ENCODE peak calls at places on chromosomes 1 and 21, in seven cellular contexts. K, M, B, Z, T, V and S are unnamed samples. For H3K4me1, the result is how much of the 10 kb centered on the place peaks cover.

GRCh38 chr1:222454782-222455181 is 93.1 kb downstream of the HHIPL2 start:
- DNase-seq in Z (no peak), K (no peak), T (peak), M (no peak), V (no peak), B (no peak), S (peak)

GRCh38 chr1:26418865-26419349 is 8.3 kb downstream of the LIN28A start:
- DNase-seq in K (no peak), B (no peak), V (no peak), Z (no peak), T (no peak), M (no peak), S (no peak)

GRCh38 chr21:35171385-35171784 is 122.3 kb upstream of the RUNX1 start:
- DNase-seq in B (no peak), T (no peak), K (no peak), Z (no peak), M (no peak), V (no peak), S (no peak)

GRCh38 chr21:14562959-14563358 is 16.8 kb upstream of the SAMSN1 start:
- DNase-seq in B (no peak), Z (no peak), M (no peak), T (no peak), K (no peak), V (no peak), S (no peak)

GRCh38 chr21:21137986-21138385 is 139.8 kb downstream of the NCAM2 start:
- DNase-seq in V (no peak), Z (no peak), T (no peak), M (no peak), K (no peak), B (no peak), S (no peak)

GRCh38 chr1:31984419-31985347 is 29.0 kb upstream of the KHDRBS1 start:
- DNase-seq in B (no peak), Z (no peak), V (no peak), T (no peak), M (no peak), K (no peak), S (no peak)

GRCh38 chr1:6027591-6027990 is 18.1 kb upstream of the KCNAB2 start:
- DNase-seq in Z (no peak), K (no peak), B (no peak), T (no peak), M (no peak), V (no peak), S (no peak)

GRCh38 chr1:78834201-78834741 is 172.3 kb downstream of the ADGRL4 start:
- DNase-seq in T (no peak), M (no peak), Z (no peak), K (no peak), V (no peak), B (no peak), S (no peak)

GRCh38 chr1:157993179-157994080 is at the start of gene KIRREL1:
- DNase-seq in V (peak), K (no peak), T (peak), Z (peak), M (no peak), B (peak), S (no peak)

GRCh38 chr1:162937721-162938395 is 76.9 kb upstream of the CCDC190 start:
- DNase-seq in Z (no peak), T (no peak), V (no peak), M (no peak), B (no peak), K (no peak), S (no peak)

GRCh38 chr1:31243451-31244286 is 4.0 kb upstream of the NKAIN1 start:
- DNase-seq in Z (no peak), K (no peak), T (no peak), M (no peak), B (no peak), V (no peak), S (peak)

GRCh38 chr1:24119489-24119858 is 7.5 kb upstream of the MYOM3 start:
- DNase-seq in V (no peak), B (no peak), T (no peak), K (no peak), Z (no peak), M (no peak), S (no peak)

GRCh38 chr1:37267111-37267835 is 207.1 kb upstream of the ZC3H12A start:
- DNase-seq in M (no peak), T (no peak), B (no peak), Z (peak), V (no peak), K (no peak), S (no peak)

GRCh38 chr1:209527372-209527771 is 56.1 kb upstream of the CAMK1G start:
- DNase-seq in M (no peak), Z (no peak), V (no peak), T (no peak), K (no peak), B (no peak), S (no peak)

GRCh38 chr1:58611986-58612385 is 34.9 kb upstream of the TACSTD2 start:
- DNase-seq in T (no peak), Z (no peak), B (no peak), K (no peak), V (no peak), M (no peak), S (no peak)

GRCh38 chr1:67827688-67828087 is 5.6 kb downstream of the GNG12 start:
- DNase-seq in T (no peak), Z (no peak), K (no peak), M (no peak), V (no peak), B (no peak), S (no peak)

GRCh38 chr1:234611153-234611798 is 1.3 kb upstream of the IRF2BP2 start:
- DNase-seq in T (no peak), Z (no peak), B (no peak), V (no peak), K (peak), M (no peak), S (no peak)

DNA sequence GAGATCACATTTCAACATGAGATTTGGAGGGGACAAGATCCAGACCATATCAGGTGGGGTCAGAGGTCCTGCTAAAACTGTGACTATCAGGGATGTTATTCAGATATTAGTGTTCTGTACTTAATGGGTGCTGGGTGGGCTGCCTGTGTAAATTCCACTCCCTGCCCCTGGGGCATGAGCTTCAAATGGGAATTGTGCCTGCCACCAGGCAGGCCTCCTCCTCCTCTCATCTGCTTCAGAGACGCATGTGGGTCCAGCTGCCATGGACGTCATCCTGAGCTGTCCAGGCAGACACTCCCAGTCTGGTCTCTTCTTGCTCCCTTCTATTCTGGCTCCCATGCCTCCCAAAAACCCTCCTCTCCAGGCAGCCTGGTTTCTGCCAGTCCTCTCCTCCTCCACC is 10.4 kb downstream of the QSOX1 start:
- DNase-seq in V (no peak), B (no peak), M (no peak), T (no peak), K (no peak), Z (peak), S (no peak)
- H3K4me1 ChIP-seq in V (under half), B (under half), M (under half), T (under half), K (under half), Z (under half), S (under half)

GRCh38 chr1:166020229-166020628 is 146.6 kb downstream of the FAM78B start:
- DNase-seq in K (no peak), T (no peak), B (no peak), Z (no peak), M (no peak), V (no peak), S (no peak)
- H3K27ac ChIP-seq in K (no peak), T (no peak), B (no peak), Z (no peak), M (no peak), V (no peak), S (no peak)

GRCh38 chr1:206729507-206729906 is 41.1 kb upstream of the IL19 start:
- DNase-seq in Z (peak), M (no peak), K (no peak), B (no peak), T (no peak), V (no peak), S (no peak)
- H3K4me1 ChIP-seq in Z (under half), M (under half), K (under half), B (under half), T (under half), V (under half), S (under half)

GRCh38 chr1:63622847-63623566 is 29.8 kb downstream of the PGM1 start:
- DNase-seq in V (no peak), B (no peak), Z (no peak), K (no peak), T (no peak), M (no peak), S (peak)

GRCh38 chr1:63619558-63619957 is 26.3 kb downstream of the PGM1 start:
- DNase-seq in M (no peak), V (no peak), T (no peak), K (no peak), B (no peak), Z (no peak), S (no peak)

GRCh38 chr1:63621698-63622097 is 28.5 kb downstream of the PGM1 start:
- DNase-seq in Z (no peak), B (no peak), T (peak), M (no peak), V (peak), K (no peak), S (no peak)

GRCh38 chr1:63623952-63624351 is 30.7 kb downstream of the PGM1 start:
- DNase-seq in T (no peak), M (no peak), Z (no peak), K (no peak), B (no peak), V (no peak), S (no peak)

GRCh38 chr1:63621075-63621474 is 27.9 kb downstream of the PGM1 start:
- DNase-seq in V (peak), T (no peak), K (no peak), Z (no peak), B (no peak), M (no peak), S (peak)
- H3K27ac ChIP-seq in V (peak), T (peak), K (no peak), Z (peak), B (no peak), M (no peak), S (peak)